ENCODE peak calls at places on chromosomes 12 and 14, in four cellular contexts. E is HEK293T, K is K562, C is GM12878. N is an unnamed sample.

GRCh38 chr14:77498120-77498979 is at the start of gene ISM2:
- DNase-seq in E (peak; percentile 71), K (peak; percentile 43), C (no peak), N (peak; percentile 44)

GRCh38 chr14:22220427-22220826 is 368.6 kb downstream of the DAD1 start:
- DNase-seq in E (no peak), K (no peak), C (no peak), N (no peak)

GRCh38 chr12:104733717-104734175 is 224.3 kb downstream of the SLC41A2 start:
- DNase-seq in E (peak; percentile 31), K (peak; percentile 46), C (no peak), N (peak; percentile 4)

GRCh38 chr12:85606455-85606854 is 229.8 kb downstream of the RASSF9 start:
- DNase-seq in E (no peak), K (no peak), C (no peak), N (no peak)

GRCh38 chr12:49358548-49359141 is 8.6 kb upstream of the SPATS2 start:
- DNase-seq in E (peak; percentile 75), K (peak; percentile 75), C (no peak), N (peak; percentile 72)

GRCh38 chr14:58479975-58480374 is 52.5 kb downstream of the KIAA0586 start:
- DNase-seq in E (no peak), K (no peak), C (no peak), N (no peak)

GRCh38 chr14:21631084-21631483 is 3.7 kb downstream of the OR10G2 start:
- DNase-seq in E (no peak), K (no peak), C (no peak), N (no peak)

GRCh38 chr12:50397122-50397650 is 777 bp upstream of the FAM186A start:
- DNase-seq in E (no peak), K (no peak), C (no peak), N (no peak)

GRCh38 chr12:119936705-119937323 is 52.2 kb upstream of the BICDL1 start:
- DNase-seq in E (no peak), K (no peak), C (no peak), N (no peak)
- TF ChIP-seq FOXK2 in E (no peak), K (no peak), C (no peak), N (no peak)

DNA sequence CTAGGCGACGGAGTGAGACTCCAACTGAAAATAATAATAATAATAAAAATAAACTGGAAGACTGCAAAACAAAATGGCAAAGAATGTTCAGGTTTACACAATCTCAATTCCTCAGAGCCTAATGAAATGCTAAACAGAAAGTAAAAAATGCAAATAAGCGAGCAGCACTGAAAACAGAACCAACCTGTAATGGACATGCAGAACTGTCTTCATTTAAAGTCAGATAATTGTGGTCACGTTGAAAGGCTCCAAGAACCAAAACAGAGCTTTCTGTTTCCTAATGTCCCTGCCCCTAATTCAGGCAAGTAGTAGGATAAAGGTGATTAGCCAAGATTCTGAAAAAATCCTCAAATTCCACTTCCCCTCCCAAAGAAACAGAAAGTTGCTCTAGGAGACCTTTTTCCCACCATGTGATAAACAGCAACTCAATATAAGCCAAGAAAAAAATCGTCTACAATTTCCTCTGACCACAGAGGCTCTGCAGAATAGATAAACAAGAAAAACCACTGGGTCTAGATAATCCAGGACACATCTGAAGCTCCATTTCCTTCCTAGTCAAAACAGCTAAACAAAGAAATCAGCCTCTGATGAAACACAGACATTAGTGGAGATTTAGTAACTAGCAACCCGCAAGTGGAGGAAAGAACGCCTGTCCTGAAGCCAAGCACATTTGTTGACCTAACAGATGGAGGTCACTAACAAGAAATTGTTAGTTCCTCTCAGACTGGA is 3.0 kb downstream of the MIS18BP1 start:
- DNase-seq in E (no peak), K (peak; percentile 37), C (no peak), N (peak; percentile 29)
- TF ChIP-seq FOXK2 in E (no peak), K (peak; percentile 44), C (no peak), N (no peak)

GRCh38 chr12:94111290-94111689 is 37.1 kb upstream of the PLXNC1 start:
- DNase-seq in E (no peak), K (no peak), C (no peak), N (no peak)

GRCh38 chr12:94107910-94108309 is 40.5 kb upstream of the PLXNC1 start:
- DNase-seq in E (no peak), K (no peak), C (no peak), N (no peak)

GRCh38 chr12:94110258-94110657 is 38.1 kb upstream of the PLXNC1 start:
- DNase-seq in E (no peak), K (no peak), C (no peak), N (no peak)

GRCh38 chr12:94112116-94112515 is 36.3 kb upstream of the PLXNC1 start:
- DNase-seq in E (no peak), K (no peak), C (no peak), N (no peak)

GRCh38 chr12:94109154-94109553 is 39.2 kb upstream of the PLXNC1 start:
- DNase-seq in E (no peak), K (peak; percentile 38), C (no peak), N (no peak)
- TF ChIP-seq FOXK2 in E (no peak), K (no peak), C (no peak), N (no peak)

GRCh38 chr14:68968051-68968450 is 11.1 kb downstream of the ACTN1 start:
- DNase-seq in E (no peak), K (no peak), C (no peak), N (no peak)

GRCh38 chr14:68968721-68969120 is 10.4 kb downstream of the ACTN1 start:
- DNase-seq in E (no peak), K (no peak), C (no peak), N (no peak)

GRCh38 chr14:68965261-68965761 is 13.8 kb downstream of the ACTN1 start:
- DNase-seq in E (no peak), K (no peak), C (no peak), N (no peak)

GRCh38 chr14:68967459-68967940 is 11.6 kb downstream of the ACTN1 start:
- DNase-seq in E (no peak), K (no peak), C (no peak), N (no peak)

GRCh38 chr14:68966872-68967301 is 12.2 kb downstream of the ACTN1 start:
- DNase-seq in E (no peak), K (peak; percentile 27), C (no peak), N (no peak)
- TF ChIP-seq FOXK2 in E (no peak), K (no peak), C (no peak), N (no peak)

DNA sequence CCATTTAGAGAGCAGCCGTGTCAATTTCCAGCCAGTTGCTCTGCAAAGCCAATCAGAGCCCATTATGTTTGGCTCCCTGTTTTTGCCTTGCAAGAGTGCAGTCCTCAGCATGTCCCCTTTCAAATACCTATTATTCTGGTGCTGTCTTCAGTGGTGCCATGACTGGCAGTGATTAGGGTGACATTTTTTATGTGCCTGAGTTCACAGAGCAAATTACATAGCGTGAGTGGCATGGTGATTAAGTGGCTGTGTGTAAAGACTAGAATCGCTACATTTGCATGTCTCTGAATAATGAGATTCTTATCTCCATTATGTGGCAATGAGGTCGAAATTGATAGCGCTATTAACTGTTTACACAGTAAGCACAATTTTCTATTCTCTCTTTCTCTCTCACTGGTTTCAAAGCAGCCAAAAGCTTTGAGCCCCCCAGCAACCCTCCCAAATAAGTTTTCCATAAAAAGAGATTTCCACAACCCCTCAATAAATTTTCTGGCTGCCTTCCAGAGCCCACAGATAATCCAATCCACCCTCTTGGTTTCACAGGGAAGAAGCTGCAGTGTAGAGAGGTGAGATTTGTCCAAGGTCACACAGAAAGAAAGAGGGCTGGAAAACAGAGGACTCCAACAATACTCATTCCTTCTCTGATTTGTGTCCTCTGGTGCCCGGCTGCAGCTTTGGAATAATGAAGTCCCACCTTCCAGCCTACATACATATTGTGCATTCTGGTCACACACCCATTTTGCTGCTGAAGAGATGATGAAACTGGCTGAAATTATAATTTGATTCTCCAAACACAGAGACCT is 58.8 kb upstream of the NUDT4 start:
- DNase-seq in E (no peak), K (no peak), C (no peak), N (no peak)
- TF ChIP-seq FOXK2 in E (no peak), K (no peak), C (no peak), N (no peak)

DNA sequence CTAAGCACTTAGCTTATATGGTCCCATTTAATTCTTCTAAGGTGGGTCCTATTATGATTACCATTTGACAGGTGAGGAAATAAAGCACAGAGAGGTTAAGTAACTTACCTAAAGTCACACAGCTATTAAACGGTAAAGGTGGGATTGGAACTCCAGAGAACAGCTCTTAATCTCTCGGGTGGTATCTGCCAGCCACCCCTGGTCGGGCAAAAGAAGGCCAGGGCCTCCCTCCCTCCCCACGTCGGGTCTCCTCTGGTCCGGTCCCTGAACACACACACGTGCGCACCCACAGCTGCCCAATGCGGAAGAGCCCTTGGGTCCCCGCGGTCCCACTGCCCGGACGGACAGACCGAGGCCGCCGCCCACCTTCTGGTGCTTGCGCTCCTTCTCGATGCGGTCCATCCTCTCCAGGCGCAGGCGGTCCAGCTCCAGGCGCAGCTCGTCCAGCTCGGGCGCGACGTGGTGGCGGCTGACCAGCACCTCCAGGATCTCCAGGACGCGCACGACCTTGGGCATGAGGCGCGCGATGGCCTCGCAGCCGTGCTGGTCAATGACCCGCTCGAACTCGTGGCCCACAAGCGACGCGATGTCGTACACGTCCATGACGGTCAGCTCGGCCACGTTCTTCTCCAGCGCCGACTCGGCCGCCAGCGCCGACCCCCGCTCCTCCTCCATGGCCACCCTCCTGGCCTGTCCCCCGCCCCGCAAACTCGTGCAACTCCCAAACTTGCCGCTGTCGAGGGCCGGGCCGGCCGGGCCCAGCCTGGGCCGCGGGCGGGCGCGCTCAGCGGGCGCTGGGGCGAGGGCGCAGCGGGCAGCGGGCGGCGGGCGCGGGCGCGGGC is 490 bp downstream of the RILPL1 start:
- DNase-seq in E (peak; percentile 55), K (peak; percentile 34), C (no peak), N (peak; percentile 27)
- TF ChIP-seq FOXK2 in E (no peak), K (no peak), C (no peak), N (no peak)

GRCh38 chr12:196436-196835 is 17.5 kb downstream of the SLC6A12 start:
- DNase-seq in E (no peak), K (no peak), C (no peak), N (no peak)

GRCh38 chr12:193282-193681 is 20.7 kb downstream of the SLC6A12 start:
- DNase-seq in E (no peak), K (no peak), C (no peak), N (no peak)

GRCh38 chr12:195951-196350 is 18.0 kb downstream of the SLC6A12 start:
- DNase-seq in E (no peak), K (no peak), C (no peak), N (no peak)

GRCh38 chr12:194276-194675 is 19.7 kb downstream of the SLC6A12 start:
- DNase-seq in E (no peak), K (no peak), C (no peak), N (no peak)

DNA sequence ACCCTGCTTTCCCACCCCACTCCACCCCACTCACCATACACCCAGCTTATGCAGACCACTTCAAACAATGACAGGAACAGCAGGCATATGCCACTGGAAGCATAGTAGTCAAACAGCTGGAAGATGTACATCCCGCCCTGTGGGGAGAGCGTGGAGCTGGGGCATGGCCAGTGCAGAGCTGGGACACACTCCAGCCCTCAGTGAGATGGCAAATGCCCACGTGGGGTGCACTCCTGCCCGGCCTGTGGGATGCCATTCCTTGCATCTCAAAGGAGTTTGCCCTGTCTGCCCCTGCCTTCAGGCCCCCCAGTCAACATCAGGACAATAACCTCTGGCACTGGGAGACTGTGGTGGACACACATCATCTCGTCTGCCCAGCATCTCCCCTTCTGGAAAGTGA is 18.8 kb downstream of the SLC6A12 start:
- DNase-seq in E (no peak), K (no peak), C (no peak), N (no peak)
- TF ChIP-seq FOXK2 in E (no peak), K (no peak), C (no peak), N (no peak)

GRCh38 chr14:89197623-89198022 is 219.4 kb downstream of the FOXN3 start:
- DNase-seq in E (no peak), K (no peak), C (no peak), N (no peak)
- TF ChIP-seq FOXK2 in E (no peak), K (no peak), C (no peak), N (no peak)

N was measured in HepG2.